ENCODE peak calls at places on chromosomes 1 and 21, in eight cellular contexts. K is Peyer's patch, R is GM23248, P is upper lobe of right lung, D is fibroblast of lung, S is right atrium auricular region, Q is heart left ventricle, W is Panc1. X is an unnamed sample.

GRCh38 chr1:16167331-16168143 is 11.7 kb upstream of the EPHA2 start:
- DNase-seq in K (peak; percentile 78), R (peak; percentile 48), P (peak; percentile 78), D (no peak), S (no peak), Q (no peak), W (no peak), X (peak; percentile 47)

GRCh38 chr1:207861442-207862177 is 49.3 kb downstream of the CD34 start:
- DNase-seq in K (peak; percentile 67), R (no peak), P (no peak), D (no peak), S (peak; percentile 57), Q (no peak), W (no peak), X (peak; percentile 46)

GRCh38 chr1:14970115-14970798 is 183.3 kb upstream of the TMEM51 start:
- DNase-seq in K (no peak), R (peak; percentile 100), P (no peak), D (peak; percentile 79), S (peak; percentile 71), Q (no peak), W (peak; percentile 18), X (peak; percentile 62)

GRCh38 chr1:2921970-2922686 is 99.1 kb upstream of the ACTRT2 start:
- DNase-seq in K (no peak), R (peak; percentile 1), P (no peak), D (no peak), S (no peak), Q (no peak), W (no peak), X (peak; percentile 12)

GRCh38 chr1:21716169-21716568 is 47.0 kb upstream of the RAP1GAP start:
- DNase-seq in K (no peak), R (no peak), P (no peak), D (no peak), S (no peak), Q (no peak), W (no peak), X (no peak)

GRCh38 chr1:174040387-174040786 is 18.2 kb upstream of the RC3H1 start:
- DNase-seq in K (peak; percentile 58), R (peak; percentile 94), P (no peak), D (peak; percentile 78), S (no peak), Q (no peak), W (peak; percentile 80), X (peak; percentile 62)

GRCh38 chr1:2151252-2151651 is 43.3 kb downstream of the FAAP20 start:
- DNase-seq in K (no peak), R (no peak), P (no peak), D (peak; percentile 22), S (no peak), Q (no peak), W (no peak), X (no peak)

GRCh38 chr1:76083189-76083588 is 8.6 kb downstream of the ST6GALNAC3 start:
- DNase-seq in K (peak; percentile 50), R (no peak), P (no peak), D (no peak), S (no peak), Q (no peak), W (no peak), X (no peak)

GRCh38 chr21:44300262-44300959 is 558 bp downstream of the PFKL start:
- DNase-seq in K (peak; percentile 90), R (peak; percentile 83), P (peak; percentile 92), D (peak; percentile 24), S (peak; percentile 76), Q (peak; percentile 84), W (no peak), X (peak; percentile 81)

GRCh38 chr1:47941609-47942237 is 55.5 kb downstream of the TRABD2B start:
- DNase-seq in K (no peak), R (peak; percentile 51), P (no peak), D (no peak), S (no peak), Q (no peak), W (no peak), X (peak; percentile 89)

GRCh38 chr1:22414244-22414751 is 37.4 kb upstream of the ZBTB40 start:
- DNase-seq in K (peak; percentile 55), R (no peak), P (peak; percentile 79), D (peak; percentile 59), S (no peak), Q (no peak), W (no peak), X (peak; percentile 61)

GRCh38 chr1:15427280-15427666 is 11.0 kb upstream of the CTRC start:
- DNase-seq in K (no peak), R (no peak), P (no peak), D (no peak), S (no peak), Q (no peak), W (no peak), X (no peak)

GRCh38 chr1:89763649-89763986 is 57.2 kb upstream of the LRRC8D start:
- DNase-seq in K (no peak), R (no peak), P (no peak), D (no peak), S (no peak), Q (no peak), W (no peak), X (no peak)

GRCh38 chr1:243718893-243719292 is 131.2 kb downstream of the AKT3 start:
- DNase-seq in K (no peak), R (peak; percentile 66), P (no peak), D (peak; percentile 48), S (no peak), Q (no peak), W (no peak), X (no peak)

GRCh38 chr1:30300669-30301068 is 422.7 kb downstream of the MATN1 start:
- DNase-seq in K (no peak), R (no peak), P (no peak), D (no peak), S (peak; percentile 18), Q (no peak), W (no peak), X (no peak)
- H3K36me3 ChIP-seq in K (no peaks in the 10 kb centered on the region), R (no peaks in the 10 kb centered on the region), P (no peaks in the 10 kb centered on the region), D (no peaks in the 10 kb centered on the region), S (no peaks in the 10 kb centered on the region), Q (no peaks in the 10 kb centered on the region), W (no peaks in the 10 kb centered on the region), X (no peaks in the 10 kb centered on the region)

GRCh38 chr1:226429051-226429461 is 21.2 kb upstream of the PARP1 start:
- DNase-seq in K (no peak), R (no peak), P (no peak), D (no peak), S (no peak), Q (no peak), W (no peak), X (no peak)
- H3K4me3 ChIP-seq in K (no peak overlapping the region), R (no peak overlapping the region), P (no peak overlapping the region), D (no peak overlapping the region), S (no peak overlapping the region), Q (no peak overlapping the region), W (no peak overlapping the region), X (no peak overlapping the region)

DNA sequence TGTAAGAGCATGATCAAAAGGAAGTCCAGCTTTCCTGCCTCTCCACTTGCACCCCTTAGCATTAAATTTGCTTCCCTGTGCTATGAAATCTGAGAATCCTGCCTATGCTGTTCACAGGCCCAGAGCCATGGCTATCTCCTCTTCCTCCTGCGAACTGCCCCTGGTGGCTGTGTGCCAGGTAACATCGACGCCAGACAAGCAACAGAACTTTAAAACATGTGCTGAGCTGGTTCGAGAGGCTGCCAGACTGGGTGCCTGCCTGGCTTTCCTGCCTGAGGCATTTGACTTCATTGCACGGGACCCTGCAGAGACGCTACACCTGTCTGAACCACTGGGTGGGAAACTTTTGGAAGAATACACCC is 1.1 kb downstream of the NIT1 start:
- DNase-seq in K (no peak), R (peak; percentile 32), P (no peak), D (no peak), S (no peak), Q (peak; percentile 77), W (no peak), X (peak; percentile 53)
- H3K36me3 ChIP-seq in K (peaks cover 43% of the 10 kb centered on the region), R (peaks cover 30% of the 10 kb centered on the region), P (peaks cover 43% of the 10 kb centered on the region), D (peaks cover 26% of the 10 kb centered on the region), S (peaks cover 41% of the 10 kb centered on the region), Q (peaks cover 61% of the 10 kb centered on the region), W (peaks cover 19% of the 10 kb centered on the region), X (peaks cover 15% of the 10 kb centered on the region)

DNA sequence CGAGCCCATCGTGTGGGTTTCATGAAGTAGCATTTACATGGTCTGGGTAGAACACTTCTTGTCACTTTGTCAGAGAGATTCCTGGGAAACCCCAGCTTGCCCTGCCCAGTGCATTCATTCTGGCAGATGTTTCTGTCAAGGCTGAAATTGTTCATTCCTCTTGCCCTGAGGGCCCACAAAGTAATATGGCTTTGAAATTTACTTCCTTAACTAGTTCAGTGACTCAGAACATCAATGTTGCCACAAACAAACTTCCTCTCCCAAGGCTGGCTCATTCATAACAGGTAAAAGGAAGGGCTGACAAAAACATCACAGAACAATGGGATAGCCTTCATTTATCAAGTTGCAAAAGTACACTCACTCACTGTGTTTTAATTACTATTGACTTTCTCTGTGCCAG is 5.0 kb upstream of the KIAA0040 start:
- DNase-seq in K (no peak), R (peak; percentile 5), P (no peak), D (no peak), S (no peak), Q (no peak), W (no peak), X (no peak)
- H3K4me3 ChIP-seq in K (no peak overlapping the region), R (no peak overlapping the region), P (no peak overlapping the region), D (no peak overlapping the region), S (no peak overlapping the region), Q (no peak overlapping the region), W (no peak overlapping the region), X (no peak overlapping the region)

GRCh38 chr1:114745351-114745750 is 12.4 kb downstream of the CSDE1 start:
- DNase-seq in K (no peak), R (peak; percentile 74), P (no peak), D (no peak), S (no peak), Q (no peak), W (no peak), X (no peak)
- H3K36me3 ChIP-seq in K (peaks cover 59% of the 10 kb centered on the region), R (peaks cover 58% of the 10 kb centered on the region), P (peaks cover 62% of the 10 kb centered on the region), D (peaks cover 6% of the 10 kb centered on the region), S (peaks cover 19% of the 10 kb centered on the region), Q (peaks cover 94% of the 10 kb centered on the region), W (peaks cover 37% of the 10 kb centered on the region), X (peaks cover 8% of the 10 kb centered on the region)

GRCh38 chr21:42234026-42234425 is 15.1 kb downstream of the ABCG1 start:
- DNase-seq in K (no peak), R (no peak), P (no peak), D (no peak), S (no peak), Q (peak; percentile 13), W (no peak), X (peak; percentile 30)
- H3K4me3 ChIP-seq in K (peak overlapping the region; percentile 61), R (no peak overlapping the region), P (peak overlapping the region; percentile 44), D (no peak overlapping the region), S (peak overlapping the region; percentile 54), Q (no peak overlapping the region), W (peak overlapping the region; percentile 34), X (peak overlapping the region; percentile 47)

GRCh38 chr21:18443686-18444085 is 40.1 kb upstream of the TMPRSS15 start:
- DNase-seq in K (no peak), R (no peak), P (peak; percentile 64), D (no peak), S (no peak), Q (no peak), W (no peak), X (no peak)
- H3K36me3 ChIP-seq in K (no peaks in the 10 kb centered on the region), R (no peaks in the 10 kb centered on the region), P (no peaks in the 10 kb centered on the region), D (no peaks in the 10 kb centered on the region), S (no peaks in the 10 kb centered on the region), Q (no peaks in the 10 kb centered on the region), W (no peaks in the 10 kb centered on the region), X (no peaks in the 10 kb centered on the region)

DNA sequence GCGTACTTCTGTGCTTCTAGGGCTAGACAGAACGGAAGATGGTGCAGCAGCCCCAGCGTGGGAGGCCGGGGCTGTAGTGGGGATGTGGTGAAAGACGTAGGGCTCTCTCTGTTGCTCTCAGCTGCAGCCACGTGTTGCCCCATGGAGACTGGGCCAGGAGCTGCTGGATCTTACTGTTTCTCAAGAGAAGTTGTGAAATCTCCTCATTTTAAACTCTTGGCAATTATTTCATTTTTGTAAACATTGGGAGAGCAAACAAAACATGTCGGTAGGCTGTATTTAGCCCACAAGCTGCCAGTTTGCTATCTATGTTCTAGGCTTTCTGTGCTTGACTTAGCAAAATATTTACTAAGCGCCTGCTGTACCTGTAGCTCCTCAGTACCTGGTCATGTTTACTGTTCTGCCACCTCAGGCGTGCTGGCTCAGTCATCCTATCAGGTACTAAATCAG is 15.9 kb upstream of the ELOA start:
- DNase-seq in K (peak; percentile 86), R (peak; percentile 91), P (peak; percentile 93), D (peak; percentile 97), S (peak; percentile 81), Q (peak; percentile 77), W (no peak), X (no peak)
- H3K4me3 ChIP-seq in K (no peak overlapping the region), R (peak overlapping the region; percentile 10), P (no peak overlapping the region), D (no peak overlapping the region), S (no peak overlapping the region), Q (no peak overlapping the region), W (no peak overlapping the region), X (no peak overlapping the region)